ENCODE peak calls at places on chromosomes 4 and X, in seven cellular contexts. I, B, W, M, C, Y and A are unnamed samples.

GRCh38 chr4:2083826-2084160 is 24.7 kb downstream of the NAT8L start:
- DNase-seq in B (no peak), C (no peak), W (no peak), Y (peak; percentile 31), M (no peak), I (no peak), A (no peak)

GRCh38 chr4:3168029-3168428 is 80.9 kb upstream of the MSANTD1 start:
- DNase-seq in C (peak; percentile 8), W (peak; percentile 26), B (peak; percentile 10), M (no peak), Y (no peak), I (no peak), A (no peak)

GRCh38 chrX:74534569-74535038 is 79.8 kb downstream of the RLIM start:
- DNase-seq in W (no peak), Y (no peak), C (peak; percentile 36), B (no peak), I (no peak), M (no peak), A (no peak)

GRCh38 chr4:140427104-140427918 is at the start of gene CLGN:
- DNase-seq in C (peak; percentile 2), W (peak; percentile 86), M (peak; percentile 59), B (peak; percentile 95), Y (peak; percentile 93), I (peak; percentile 77), A (peak; percentile 39)

GRCh38 chrX:109679820-109680219 is 53.2 kb downstream of the ACSL4 start:
- DNase-seq in M (no peak), W (no peak), C (no peak), I (no peak), Y (no peak), B (no peak), A (no peak)

GRCh38 chr4:153207561-153207960 is 3.3 kb downstream of the TRIM2 start:
- DNase-seq in I (peak; percentile 28), C (no peak), W (peak; percentile 43), M (no peak), B (peak; percentile 51), Y (no peak), A (no peak)

GRCh38 chr4:41590591-41590990 is 52.6 kb downstream of the LIMCH1 start:
- DNase-seq in Y (no peak), B (peak; percentile 50), I (no peak), W (no peak), M (no peak), C (no peak), A (no peak)

GRCh38 chr4:1036095-1036494 is 24.7 kb downstream of the FGFRL1 start:
- DNase-seq in B (no peak), Y (no peak), M (no peak), W (no peak), C (no peak), I (no peak), A (no peak)

GRCh38 chr4:2714071-2714770 is 41.9 kb downstream of the TNIP2 start:
- DNase-seq in C (no peak), W (no peak), I (no peak), Y (no peak), B (peak; percentile 62), M (no peak), A (no peak)

GRCh38 chr4:2259541-2260267 is 2.2 kb downstream of the MXD4 start:
- DNase-seq in C (no peak), Y (no peak), W (no peak), B (no peak), I (no peak), M (no peak), A (no peak)

GRCh38 chr4:83889802-83890201 is 353.9 kb downstream of the GPAT3 start:
- DNase-seq in W (no peak), Y (no peak), M (no peak), I (no peak), C (no peak), B (no peak), A (no peak)

GRCh38 chrX:154750301-154751120 is at the start of gene GAB3:
- DNase-seq in W (no peak), M (no peak), B (peak; percentile 65), Y (peak; percentile 52), C (no peak), I (no peak), A (peak; percentile 26)

GRCh38 chrX:71216446-71216845 is 6.6 kb upstream of the GJB1 start:
- DNase-seq in M (no peak), B (no peak), C (no peak), I (peak; percentile 42), W (no peak), Y (no peak), A (no peak)

GRCh38 chr4:152352645-152353116 is 183.2 kb downstream of the FBXW7 start:
- DNase-seq in W (peak; percentile 39), I (peak; percentile 46), Y (no peak), M (peak; percentile 3), B (peak; percentile 49), C (peak; percentile 59), A (no peak)

GRCh38 chrX:66004928-66005831 is 34.7 kb downstream of the VSIG4 start:
- DNase-seq in I (no peak), M (no peak), C (no peak), Y (no peak), B (no peak), W (peak; percentile 41), A (no peak)

GRCh38 chr4:16122784-16123183 is 39.0 kb upstream of the PROM1 start:
- DNase-seq in C (no peak), B (no peak), W (no peak), Y (no peak), M (no peak), I (no peak), A (no peak)

DNA sequence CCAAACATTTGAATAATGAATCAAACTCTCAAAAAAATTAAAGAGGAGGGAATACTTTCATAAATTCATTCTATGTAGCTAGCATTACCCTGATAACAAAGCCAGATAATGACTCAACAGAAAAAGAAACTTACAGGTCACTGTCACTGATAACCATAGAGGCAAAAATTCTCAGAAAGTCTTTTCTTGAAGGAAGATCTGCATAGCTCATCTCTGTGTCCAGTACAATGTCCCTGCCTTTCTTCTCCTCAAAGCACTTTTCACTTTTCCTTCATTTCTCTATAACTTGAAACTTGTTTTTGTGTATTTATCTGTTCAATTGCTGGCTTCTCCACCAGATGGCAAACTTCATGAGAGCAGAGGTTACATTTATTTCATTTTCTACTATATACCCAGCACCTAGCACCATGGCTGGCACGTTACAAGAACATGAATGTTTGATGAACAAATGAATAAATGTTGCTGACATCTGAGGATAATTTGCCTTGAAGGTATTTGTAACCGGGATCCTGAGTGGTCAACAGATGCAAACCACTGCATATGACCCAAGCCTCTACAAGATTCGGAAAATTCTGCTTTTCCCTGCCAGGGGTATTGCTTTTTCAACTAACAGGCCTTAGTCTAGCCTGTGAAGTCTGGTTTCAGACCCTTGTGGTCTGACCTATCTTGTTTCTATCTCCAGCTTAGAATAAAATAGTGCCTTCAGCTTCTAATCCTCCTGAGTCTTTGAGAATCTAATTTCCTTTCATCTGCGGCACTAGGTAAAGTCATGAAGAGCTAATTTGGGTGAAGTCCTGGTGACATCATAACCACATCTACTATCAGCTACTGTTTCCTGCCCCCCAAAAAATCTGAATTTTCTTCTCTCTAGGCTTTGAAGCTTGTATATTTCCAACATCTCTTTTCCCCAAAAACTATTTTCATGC is 52.5 kb upstream of the ANTXR2 start:
- DNase-seq in Y (no peak), B (no peak), M (no peak), C (no peak), I (no peak), W (peak; percentile 58), A (no peak)
- TF ChIP-seq TAF1 in Y (no peak), B (no peak), M (no peak), C (no peak), I (no peak), W (no peak), A (no peak)

GRCh38 chr4:108620933-108621905 is 843 bp downstream of the RPL34 start:
- DNase-seq in I (no peak), M (no peak), C (no peak), W (no peak), B (no peak), Y (no peak), A (no peak)
- TF ChIP-seq POLR2AphosphoS5 in I (no peak), M (no peak), C (no peak), W (peak; percentile 6), B (no peak), Y (peak; percentile 50), A (peak; percentile 29)

DNA sequence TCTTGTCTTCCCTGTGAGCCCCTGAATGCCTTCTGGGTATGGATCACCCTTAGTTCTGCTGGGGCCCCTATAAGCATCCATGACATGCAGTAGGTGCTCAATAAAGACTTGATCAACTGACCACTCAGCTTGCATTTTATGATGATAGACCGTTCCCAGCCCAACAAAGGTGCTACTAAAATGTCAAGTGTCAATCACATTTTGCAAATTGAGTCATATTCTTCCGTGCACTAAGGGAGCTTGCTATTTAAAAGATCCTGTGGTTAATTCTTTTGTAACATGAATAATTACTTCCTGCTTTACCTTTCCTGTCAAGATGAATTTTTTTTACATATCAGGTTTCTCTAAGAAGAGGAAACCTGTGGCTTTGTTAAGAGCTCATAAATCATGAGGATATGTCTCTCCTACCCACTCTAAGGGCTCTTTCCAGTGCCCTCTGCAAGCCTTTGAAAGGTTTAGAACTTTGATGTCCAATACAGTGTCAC is 47.6 kb downstream of the SH3KBP1 start:
- DNase-seq in W (no peak), M (no peak), Y (no peak), B (no peak), I (no peak), C (peak; percentile 64), A (no peak)
- TF ChIP-seq TAF1 in W (no peak), M (no peak), Y (no peak), B (no peak), I (no peak), C (no peak), A (no peak)

GRCh38 chr4:6687947-6688878 is 5.5 kb upstream of the S100P start:
- DNase-seq in I (peak; percentile 57), C (no peak), M (no peak), B (no peak), Y (no peak), W (no peak), A (no peak)

GRCh38 chr4:6686104-6686787 is 7.4 kb upstream of the S100P start:
- DNase-seq in C (no peak), B (no peak), Y (no peak), W (no peak), M (no peak), I (no peak), A (no peak)

GRCh38 chr4:6689506-6689960 is 4.1 kb upstream of the S100P start:
- DNase-seq in I (peak; percentile 50), C (no peak), W (no peak), Y (peak; percentile 53), B (no peak), M (no peak), A (no peak)

GRCh38 chr4:6692379-6692778 is 1.3 kb upstream of the S100P start:
- DNase-seq in Y (no peak), W (no peak), C (no peak), I (no peak), B (no peak), M (no peak), A (no peak)

GRCh38 chr4:6688879-6689505 is 4.7 kb upstream of the S100P start:
- DNase-seq in W (peak; percentile 78), Y (peak; percentile 55), I (peak; percentile 91), B (no peak), C (no peak), M (peak; percentile 59), A (no peak)
- TF ChIP-seq POLR2AphosphoS5 in W (peak; percentile 27), Y (no peak), I (no peak), B (peak; percentile 29), C (no peak), M (no peak), A (no peak)